ENCODE peak calls at places on chromosomes 6 and 20, in nine cellular contexts. One of them, this sample, is unnamed.

GRCh38 chr20:63488331-63489251 is 10.3 kb downstream of the EEF1A2 start:
- DNase-seq in activated naive CD4-positive, alpha-beta T cell: no peak
- DNase-seq in kidney tubule cell: no peak
- DNase-seq in activated CD4-positive, alpha-beta T cell treated with anti-CD3 and anti-CD28 coated beads for 24 hours: no peak
- DNase-seq in hypothalamus: no peak
- DNase-seq in Kasumi-1: no peak
- DNase-seq in NB4: no peak
- DNase-seq in ovary: no peak
- DNase-seq in fibroblast of pulmonary artery: no peak
- DNase-seq in this sample: no peak

GRCh38 chr20:45798935-45799642 is 7.3 kb downstream of the DNTTIP1 start:
- DNase-seq in activated naive CD4-positive, alpha-beta T cell: no peak
- DNase-seq in kidney tubule cell: peak; percentile 63
- DNase-seq in activated CD4-positive, alpha-beta T cell treated with anti-CD3 and anti-CD28 coated beads for 24 hours: peak; percentile 40
- DNase-seq in hypothalamus: no peak
- DNase-seq in Kasumi-1: peak; percentile 84
- DNase-seq in NB4: peak; percentile 75
- DNase-seq in ovary: no peak
- DNase-seq in fibroblast of pulmonary artery: peak; percentile 60
- DNase-seq in this sample: no peak

GRCh38 chr6:43851204-43851855 is 81.3 kb downstream of the VEGFA start:
- DNase-seq in activated naive CD4-positive, alpha-beta T cell: no peak
- DNase-seq in kidney tubule cell: peak; percentile 75
- DNase-seq in activated CD4-positive, alpha-beta T cell treated with anti-CD3 and anti-CD28 coated beads for 24 hours: no peak
- DNase-seq in hypothalamus: no peak
- DNase-seq in Kasumi-1: no peak
- DNase-seq in NB4: no peak
- DNase-seq in ovary: no peak
- DNase-seq in fibroblast of pulmonary artery: peak; percentile 83
- DNase-seq in this sample: no peak

GRCh38 chr6:109021870-109022269 is 72.8 kb downstream of the SESN1 start:
- DNase-seq in activated naive CD4-positive, alpha-beta T cell: no peak
- DNase-seq in kidney tubule cell: no peak
- DNase-seq in activated CD4-positive, alpha-beta T cell treated with anti-CD3 and anti-CD28 coated beads for 24 hours: no peak
- DNase-seq in hypothalamus: no peak
- DNase-seq in Kasumi-1: no peak
- DNase-seq in NB4: no peak
- DNase-seq in ovary: no peak
- DNase-seq in fibroblast of pulmonary artery: no peak
- DNase-seq in this sample: no peak

GRCh38 chr6:71289802-71290175 is 1.2 kb downstream of the OGFRL1 start:
- DNase-seq in activated naive CD4-positive, alpha-beta T cell: no peak
- DNase-seq in kidney tubule cell: peak; percentile 15
- DNase-seq in activated CD4-positive, alpha-beta T cell treated with anti-CD3 and anti-CD28 coated beads for 24 hours: no peak
- DNase-seq in hypothalamus: no peak
- DNase-seq in Kasumi-1: no peak
- DNase-seq in NB4: no peak
- DNase-seq in ovary: no peak
- DNase-seq in fibroblast of pulmonary artery: no peak
- DNase-seq in this sample: no peak

GRCh38 chr6:19803331-19804330 is 33.5 kb upstream of the ID4 start:
- DNase-seq in activated naive CD4-positive, alpha-beta T cell: no peak
- DNase-seq in kidney tubule cell: peak; percentile 7
- DNase-seq in activated CD4-positive, alpha-beta T cell treated with anti-CD3 and anti-CD28 coated beads for 24 hours: no peak
- DNase-seq in hypothalamus: no peak
- DNase-seq in Kasumi-1: no peak
- DNase-seq in NB4: no peak
- DNase-seq in ovary: no peak
- DNase-seq in fibroblast of pulmonary artery: peak; percentile 68
- DNase-seq in this sample: no peak

GRCh38 chr20:33482581-33482980 is 7.3 kb upstream of the CBFA2T2 start:
- DNase-seq in activated naive CD4-positive, alpha-beta T cell: no peak
- DNase-seq in kidney tubule cell: no peak
- DNase-seq in activated CD4-positive, alpha-beta T cell treated with anti-CD3 and anti-CD28 coated beads for 24 hours: no peak
- DNase-seq in hypothalamus: no peak
- DNase-seq in Kasumi-1: no peak
- DNase-seq in NB4: no peak
- DNase-seq in ovary: no peak
- DNase-seq in fibroblast of pulmonary artery: no peak
- DNase-seq in this sample: no peak

GRCh38 chr6:165986647-165987482 is 180.8 kb downstream of the TBXT start:
- DNase-seq in activated naive CD4-positive, alpha-beta T cell: no peak
- DNase-seq in kidney tubule cell: no peak
- DNase-seq in activated CD4-positive, alpha-beta T cell treated with anti-CD3 and anti-CD28 coated beads for 24 hours: no peak
- DNase-seq in hypothalamus: no peak
- DNase-seq in Kasumi-1: peak; percentile 22
- DNase-seq in NB4: peak; percentile 29
- DNase-seq in ovary: peak; percentile 49
- DNase-seq in fibroblast of pulmonary artery: peak; percentile 54
- DNase-seq in this sample: peak; percentile 81

GRCh38 chr6:144335315-144335861 is 50.3 kb downstream of the UTRN start:
- DNase-seq in activated naive CD4-positive, alpha-beta T cell: no peak
- DNase-seq in kidney tubule cell: no peak
- DNase-seq in activated CD4-positive, alpha-beta T cell treated with anti-CD3 and anti-CD28 coated beads for 24 hours: no peak
- DNase-seq in hypothalamus: no peak
- DNase-seq in Kasumi-1: peak; percentile 29
- DNase-seq in NB4: peak; percentile 59
- DNase-seq in ovary: no peak
- DNase-seq in fibroblast of pulmonary artery: no peak
- DNase-seq in this sample: no peak

GRCh38 chr6:160202411-160202810 is 56.2 kb downstream of the SLC22A2 start:
- DNase-seq in activated naive CD4-positive, alpha-beta T cell: no peak
- DNase-seq in kidney tubule cell: peak; percentile 30
- DNase-seq in activated CD4-positive, alpha-beta T cell treated with anti-CD3 and anti-CD28 coated beads for 24 hours: no peak
- DNase-seq in hypothalamus: no peak
- DNase-seq in Kasumi-1: no peak
- DNase-seq in NB4: no peak
- DNase-seq in ovary: no peak
- DNase-seq in fibroblast of pulmonary artery: no peak
- DNase-seq in this sample: no peak

GRCh38 chr6:41438746-41439145 is 103.3 kb downstream of the NCR2 start:
- DNase-seq in activated naive CD4-positive, alpha-beta T cell: no peak
- DNase-seq in kidney tubule cell: no peak
- DNase-seq in activated CD4-positive, alpha-beta T cell treated with anti-CD3 and anti-CD28 coated beads for 24 hours: no peak
- DNase-seq in hypothalamus: no peak
- DNase-seq in Kasumi-1: no peak
- DNase-seq in NB4: no peak
- DNase-seq in ovary: no peak
- DNase-seq in fibroblast of pulmonary artery: no peak
- DNase-seq in this sample: no peak

GRCh38 chr6:146027586-146028249 is 1.1 kb upstream of the GRM1 start:
- DNase-seq in activated naive CD4-positive, alpha-beta T cell: no peak
- DNase-seq in kidney tubule cell: no peak
- DNase-seq in activated CD4-positive, alpha-beta T cell treated with anti-CD3 and anti-CD28 coated beads for 24 hours: no peak
- DNase-seq in hypothalamus: no peak
- DNase-seq in Kasumi-1: no peak
- DNase-seq in NB4: no peak
- DNase-seq in ovary: no peak
- DNase-seq in fibroblast of pulmonary artery: peak; percentile 1
- DNase-seq in this sample: no peak

GRCh38 chr6:30841644-30842504 is 42.4 kb upstream of the DDR1 start:
- DNase-seq in activated naive CD4-positive, alpha-beta T cell: no peak
- DNase-seq in kidney tubule cell: no peak
- DNase-seq in activated CD4-positive, alpha-beta T cell treated with anti-CD3 and anti-CD28 coated beads for 24 hours: no peak
- DNase-seq in hypothalamus: no peak
- DNase-seq in Kasumi-1: no peak
- DNase-seq in NB4: no peak
- DNase-seq in ovary: no peak
- DNase-seq in fibroblast of pulmonary artery: peak; percentile 67
- DNase-seq in this sample: no peak

GRCh38 chr6:161163466-161164181 is 110.2 kb downstream of the AGPAT4 start:
- DNase-seq in activated naive CD4-positive, alpha-beta T cell: no peak
- DNase-seq in kidney tubule cell: no peak
- DNase-seq in activated CD4-positive, alpha-beta T cell treated with anti-CD3 and anti-CD28 coated beads for 24 hours: no peak
- DNase-seq in hypothalamus: no peak
- DNase-seq in Kasumi-1: no peak
- DNase-seq in NB4: no peak
- DNase-seq in ovary: no peak
- DNase-seq in fibroblast of pulmonary artery: no peak
- DNase-seq in this sample: peak; percentile 33

GRCh38 chr6:2752477-2753115 is 1.9 kb upstream of the MYLK4 start:
- DNase-seq in activated naive CD4-positive, alpha-beta T cell: no peak
- DNase-seq in kidney tubule cell: no peak
- DNase-seq in activated CD4-positive, alpha-beta T cell treated with anti-CD3 and anti-CD28 coated beads for 24 hours: no peak
- DNase-seq in hypothalamus: no peak
- DNase-seq in Kasumi-1: no peak
- DNase-seq in NB4: no peak
- DNase-seq in ovary: no peak
- DNase-seq in fibroblast of pulmonary artery: no peak
- DNase-seq in this sample: no peak

GRCh38 chr20:50843331-50844276 is 48.7 kb downstream of the BCAS4 start:
- DNase-seq in activated naive CD4-positive, alpha-beta T cell: no peak
- DNase-seq in kidney tubule cell: peak; percentile 36
- DNase-seq in activated CD4-positive, alpha-beta T cell treated with anti-CD3 and anti-CD28 coated beads for 24 hours: no peak
- DNase-seq in hypothalamus: no peak
- DNase-seq in Kasumi-1: no peak
- DNase-seq in NB4: no peak
- DNase-seq in ovary: no peak
- DNase-seq in fibroblast of pulmonary artery: no peak
- DNase-seq in this sample: no peak

GRCh38 chr20:31689141-31689540 is 33.5 kb downstream of the BCL2L1 start:
- DNase-seq in activated naive CD4-positive, alpha-beta T cell: no peak
- DNase-seq in kidney tubule cell: no peak
- DNase-seq in activated CD4-positive, alpha-beta T cell treated with anti-CD3 and anti-CD28 coated beads for 24 hours: no peak
- DNase-seq in hypothalamus: no peak
- DNase-seq in Kasumi-1: no peak
- DNase-seq in NB4: no peak
- DNase-seq in ovary: no peak
- DNase-seq in fibroblast of pulmonary artery: no peak
- DNase-seq in this sample: no peak

GRCh38 chr20:53774487-53775203 is 181.0 kb upstream of the ZNF217 start:
- DNase-seq in activated naive CD4-positive, alpha-beta T cell: no peak
- DNase-seq in kidney tubule cell: peak; percentile 96
- DNase-seq in activated CD4-positive, alpha-beta T cell treated with anti-CD3 and anti-CD28 coated beads for 24 hours: no peak
- DNase-seq in hypothalamus: no peak
- DNase-seq in Kasumi-1: no peak
- DNase-seq in NB4: no peak
- DNase-seq in ovary: no peak
- DNase-seq in fibroblast of pulmonary artery: peak; percentile 94
- DNase-seq in this sample: no peak

GRCh38 chr6:4396032-4396431 is 260.7 kb upstream of the ECI2 start:
- DNase-seq in activated naive CD4-positive, alpha-beta T cell: no peak
- DNase-seq in kidney tubule cell: no peak
- DNase-seq in activated CD4-positive, alpha-beta T cell treated with anti-CD3 and anti-CD28 coated beads for 24 hours: no peak
- DNase-seq in hypothalamus: no peak
- DNase-seq in Kasumi-1: no peak
- DNase-seq in NB4: no peak
- DNase-seq in ovary: no peak
- DNase-seq in fibroblast of pulmonary artery: no peak
- DNase-seq in this sample: no peak

GRCh38 chr6:118876814-118877213 is 17.1 kb upstream of the ASF1A start:
- DNase-seq in activated naive CD4-positive, alpha-beta T cell: no peak
- DNase-seq in kidney tubule cell: no peak
- DNase-seq in activated CD4-positive, alpha-beta T cell treated with anti-CD3 and anti-CD28 coated beads for 24 hours: no peak
- DNase-seq in hypothalamus: no peak
- DNase-seq in Kasumi-1: no peak
- DNase-seq in NB4: no peak
- DNase-seq in ovary: no peak
- DNase-seq in fibroblast of pulmonary artery: peak; percentile 67
- DNase-seq in this sample: no peak